ENCODE peak calls at places on chromosomes 11 and 22, in six cellular contexts. D is HCT116, X is K562, L is HepG2, U is SK-N-SH, T is GM12878. I is an unnamed sample.
A peak's percentile ranks its signal among the peaks of the same experiment; 100 is the strongest.

GRCh38 chr11:73213196-73214143 is 4.6 kb upstream of the P2RY2 start:
- DNase-seq in D (no peak), X (no peak), L (peak; percentile 40), U (no peak), T (no peak), I (no peak)

GRCh38 chr11:1639666-1640065 is 10.1 kb downstream of the KRTAP5-5 start:
- DNase-seq in D (no peak), X (no peak), L (no peak), U (no peak), T (no peak), I (no peak)

GRCh38 chr11:117182551-117182935 is 4.0 kb downstream of the SIDT2 start:
- DNase-seq in D (no peak), X (no peak), L (no peak), U (no peak), T (no peak), I (no peak)

GRCh38 chr22:27597703-27598444 is 203.7 kb downstream of the MN1 start:
- DNase-seq in D (peak; percentile 22), X (peak; percentile 62), L (no peak), U (no peak), T (no peak), I (no peak)

GRCh38 chr11:69327741-69328191 is 33.8 kb downstream of the MYEOV start:
- DNase-seq in D (no peak), X (no peak), L (no peak), U (no peak), T (no peak), I (no peak)

GRCh38 chr11:131628739-131629138 is 258.3 kb downstream of the NTM start:
- DNase-seq in D (no peak), X (no peak), L (no peak), U (no peak), T (no peak), I (no peak)

GRCh38 chr11:29534831-29535230 is 482.0 kb downstream of the KCNA4 start:
- DNase-seq in D (no peak), X (no peak), L (no peak), U (no peak), T (no peak), I (no peak)

GRCh38 chr11:132068556-132068955 is 698.1 kb downstream of the NTM start:
- DNase-seq in D (no peak), X (no peak), L (no peak), U (no peak), T (no peak), I (no peak)

GRCh38 chr11:114151631-114152030 is 92.1 kb downstream of the ZBTB16 start:
- DNase-seq in D (no peak), X (no peak), L (no peak), U (no peak), T (no peak), I (no peak)

GRCh38 chr22:49368221-49368975 is 459.3 kb downstream of the BRD1 start:
- DNase-seq in D (no peak), X (no peak), L (no peak), U (no peak), T (no peak), I (no peak)

GRCh38 chr22:32623943-32624342 is 149.3 kb downstream of the FBXO7 start:
- DNase-seq in D (no peak), X (no peak), L (peak; percentile 12), U (no peak), T (no peak), I (no peak)

GRCh38 chr11:106101797-106102196 is 24.3 kb downstream of the AASDHPPT start:
- DNase-seq in D (no peak), X (no peak), L (no peak), U (no peak), T (no peak), I (no peak)

GRCh38 chr22:48404004-48404403 is 1423.7 kb downstream of the BRD1 start:
- DNase-seq in D (no peak), X (no peak), L (no peak), U (no peak), T (no peak), I (no peak)

GRCh38 chr22:27438271-27438980 is 363.1 kb downstream of the MN1 start:
- DNase-seq in D (no peak), X (no peak), L (no peak), U (peak; percentile 75), T (no peak), I (no peak)

GRCh38 chr22:50530280-50530856 is 556 bp upstream of the TYMP start:
- DNase-seq in D (peak; percentile 73), X (no peak), L (peak; percentile 74), U (no peak), T (no peak), I (no peak)

GRCh38 chr11:105960252-105961245 is 61.5 kb downstream of the MSANTD4 start:
- DNase-seq in D (no peak), X (peak; percentile 15), L (peak; percentile 2), U (no peak), T (no peak), I (no peak)

GRCh38 chr11:72604256-72604655 is 70.0 kb downstream of the PDE2A start:
- DNase-seq in D (no peak), X (no peak), L (no peak), U (no peak), T (no peak), I (no peak)

GRCh38 chr11:45252134-45252856 is 33.8 kb downstream of the SYT13 start:
- DNase-seq in D (peak; percentile 75), X (peak; percentile 78), L (peak; percentile 35), U (peak; percentile 63), T (no peak), I (no peak)

GRCh38 chr11:844693-845644 is 2.3 kb downstream of the TSPAN4 start:
- DNase-seq in D (no peak), X (peak; percentile 71), L (peak; percentile 88), U (peak; percentile 82), T (no peak), I (no peak)

DNA sequence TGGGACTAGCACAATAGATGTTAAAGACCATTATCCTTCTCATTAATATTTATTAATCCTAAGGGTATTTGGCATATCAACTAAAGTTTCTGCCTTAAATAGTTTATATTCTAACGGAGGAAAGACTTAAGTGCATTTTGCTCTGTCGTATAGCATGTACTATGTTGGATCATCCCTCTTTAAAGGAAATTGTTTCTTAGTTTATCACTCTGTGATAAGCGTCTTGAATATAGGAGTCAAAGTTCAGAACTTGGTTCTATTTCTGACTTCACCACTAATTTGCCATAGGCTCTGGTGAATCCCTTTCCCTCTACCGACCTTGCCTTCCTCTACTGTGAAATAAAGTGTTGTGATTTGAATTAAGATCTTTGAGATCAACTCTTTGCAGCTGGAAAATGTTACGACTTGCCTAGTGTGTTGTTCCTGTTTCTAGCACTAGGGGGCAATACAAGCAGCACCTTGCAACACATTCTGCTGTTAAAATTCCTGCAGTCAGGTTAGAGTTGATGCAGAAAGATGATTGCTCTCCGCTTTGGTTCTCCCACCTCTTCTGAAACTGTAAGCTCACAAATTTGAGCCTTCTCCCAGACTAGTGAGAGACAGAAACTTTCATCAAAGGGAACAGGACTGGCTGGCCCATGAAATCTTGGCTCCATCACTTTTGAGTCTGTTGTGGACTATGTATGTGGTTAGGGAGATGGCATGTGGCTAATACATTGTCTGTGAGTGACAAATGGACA is 27.8 kb upstream of the ZNRF3 start:
- DNase-seq in D (peak; percentile 73), X (peak; percentile 51), L (peak; percentile 70), U (peak; percentile 71), T (peak; percentile 27), I (peak; percentile 69)
- TF ChIP-seq SIN3A in D (no peak), X (no peak), L (no peak), U (no peak), T (no peak), I (no peak)

DNA sequence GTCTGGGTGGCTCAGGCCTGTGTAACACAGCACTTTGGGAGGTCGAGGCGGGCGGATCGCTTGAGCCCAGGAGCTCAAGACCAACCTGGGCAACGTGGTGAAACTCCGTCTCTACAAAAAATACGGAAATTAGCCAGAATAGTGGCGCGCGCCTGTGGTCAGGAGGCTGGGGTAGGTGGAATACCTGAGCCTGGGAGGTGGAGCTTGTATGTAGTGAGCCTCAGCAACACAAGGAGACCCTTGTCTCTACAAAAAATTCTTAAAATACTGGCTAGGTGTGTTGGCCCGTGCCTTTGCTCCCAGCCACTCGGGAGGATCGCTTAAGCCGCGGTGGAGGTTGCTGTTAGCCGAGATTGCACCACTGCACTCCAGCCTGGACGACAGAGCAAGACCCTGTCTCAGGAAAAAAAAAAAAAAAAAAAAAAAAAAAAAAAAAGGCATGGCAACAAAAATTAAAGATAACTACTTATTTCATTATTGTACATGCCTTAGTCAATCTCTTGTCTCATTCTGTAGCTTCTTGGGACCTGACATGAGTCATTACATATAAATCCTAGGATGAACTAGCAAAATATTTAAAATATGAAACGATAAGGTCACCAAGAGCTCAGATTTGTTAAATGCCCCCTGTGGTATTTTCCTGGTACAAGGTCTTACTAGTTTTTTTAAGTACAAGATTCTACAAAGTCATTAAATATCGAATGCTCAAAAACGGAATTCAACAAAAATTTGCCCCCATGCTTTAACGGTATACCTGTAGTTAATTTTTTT is 1.1 kb downstream of the TAF1D start:
- DNase-seq in D (no peak), X (no peak), L (peak; percentile 75), U (no peak), T (no peak), I (no peak)
- TF ChIP-seq SIN3A in D (peak; percentile 59), X (no peak), L (no peak), U (no peak), T (no peak), I (no peak)

DNA sequence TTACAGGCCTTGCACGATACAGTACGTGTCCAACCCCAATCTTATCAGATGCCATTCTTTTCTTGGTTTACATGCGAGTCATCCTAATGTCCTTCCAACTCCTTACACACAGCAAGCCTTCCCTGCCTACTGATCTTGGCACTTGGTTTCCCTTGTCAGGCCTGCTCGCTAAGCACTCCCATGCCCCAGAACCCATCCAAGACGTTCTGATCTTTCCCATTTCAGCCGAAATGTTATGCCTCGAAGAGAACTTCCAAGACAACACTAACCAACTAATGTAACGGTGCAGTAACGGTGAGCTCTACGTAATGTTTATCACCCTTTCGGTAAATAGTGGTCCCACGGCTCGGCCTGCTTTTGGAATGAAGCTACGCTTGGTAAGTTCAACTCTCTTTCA is 521 bp downstream of the PES1 start:
- DNase-seq in D (no peak), X (no peak), L (no peak), U (no peak), T (no peak), I (no peak)
- TF ChIP-seq SIN3A in D (no peak), X (no peak), L (no peak), U (no peak), T (no peak), I (no peak)

GRCh38 chr22:24037851-24038765 is 27.0 kb downstream of the CABIN1 start:
- DNase-seq in D (no peak), X (no peak), L (no peak), U (no peak), T (no peak), I (no peak)
- TF ChIP-seq SIN3A in D (no peak), X (no peak), L (no peak), U (no peak), T (no peak), I (no peak)